ENCODE peak calls at places on chromosomes 13 and 19, in four cellular contexts. C is dorsolateral prefrontal cortex, G is right atrium auricular region, B is sigmoid colon. Y is an unnamed sample.

GRCh38 chr13:94917814-94918213 is 205.5 kb upstream of the SOX21 start:
- DNase-seq in C (no peak), G (no peak), B (no peak), Y (no peak)

GRCh38 chr13:35720690-35721554 is 244.4 kb upstream of the MAB21L1 start:
- DNase-seq in C (peak), G (no peak), B (peak), Y (no peak)

GRCh38 chr19:52691215-52691610 is 43.6 kb downstream of the ZNF611 start:
- DNase-seq in C (no peak), G (no peak), B (no peak), Y (no peak)

GRCh38 chr19:14735915-14736314 is 42.4 kb downstream of the ADGRE2 start:
- DNase-seq in C (no peak), G (no peak), B (no peak), Y (no peak)

GRCh38 chr13:58324130-58324529 is 692.6 kb downstream of the PCDH17 start:
- DNase-seq in C (no peak), G (no peak), B (no peak), Y (no peak)

GRCh38 chr13:63607153-63607552 is 2191.5 kb upstream of the PCDH20 start:
- DNase-seq in C (no peak), G (no peak), B (no peak), Y (no peak)

GRCh38 chr13:111005808-111006494 is 91.1 kb upstream of the ANKRD10 start:
- DNase-seq in C (no peak), G (no peak), B (peak), Y (peak)

GRCh38 chr13:73966331-73966730 is 167.9 kb downstream of the KLF12 start:
- DNase-seq in C (no peak), G (no peak), B (no peak), Y (no peak)

GRCh38 chr19:1907563-1908363 is 2.6 kb downstream of the ADAT3 start:
- DNase-seq in C (no peak), G (no peak), B (no peak), Y (no peak)

GRCh38 chr19:49761249-49761624 is 1.9 kb downstream of the TSKS start:
- DNase-seq in C (no peak), G (no peak), B (no peak), Y (no peak)

GRCh38 chr19:14478113-14478545 is 3.0 kb upstream of the PTGER1 start:
- DNase-seq in C (no peak), G (no peak), B (no peak), Y (no peak)

GRCh38 chr19:5587661-5588060 is 19.9 kb upstream of the TINCR start:
- DNase-seq in C (no peak), G (no peak), B (no peak), Y (peak)

GRCh38 chr13:95608640-95609280 is 35.7 kb downstream of the DZIP1 start:
- DNase-seq in C (no peak), G (no peak), B (no peak), Y (no peak)

GRCh38 chr13:46313441-46314257 is 73.4 kb downstream of the RUBCNL start:
- DNase-seq in C (no peak), G (no peak), B (no peak), Y (no peak)

GRCh38 chr19:5942991-5943390 is 28.9 kb downstream of the CAPS start:
- DNase-seq in C (no peak), G (no peak), B (no peak), Y (no peak)

GRCh38 chr19:44694184-44694579 is 4.8 kb upstream of the CEACAM16 start:
- DNase-seq in C (no peak), G (no peak), B (no peak), Y (no peak)

GRCh38 chr19:19866599-19867248 is 1.0 kb downstream of the ZNF253 start:
- DNase-seq in C (no peak), G (no peak), B (no peak), Y (peak)

GRCh38 chr19:56403261-56403660 is 871 bp upstream of the ZNF583 start:
- DNase-seq in C (no peak), G (no peak), B (no peak), Y (no peak)

GRCh38 chr13:27599845-27600553 is 20.3 kb downstream of the LNX2 start:
- DNase-seq in C (no peak), G (no peak), B (no peak), Y (no peak)

GRCh38 chr13:46964789-46965527 is 68.1 kb upstream of the HTR2A start:
- DNase-seq in C (no peak), G (no peak), B (no peak), Y (no peak)

GRCh38 chr13:79722885-79723445 is 242.0 kb downstream of the NDFIP2 start:
- DNase-seq in C (peak), G (no peak), B (peak), Y (no peak)

GRCh38 chr13:34435338-34435737 is 506.7 kb upstream of the NBEA start:
- DNase-seq in C (no peak), G (no peak), B (no peak), Y (no peak)

GRCh38 chr13:89950225-89950624 is 1397.3 kb upstream of the MIR17HG start:
- DNase-seq in C (no peak), G (no peak), B (no peak), Y (no peak)

GRCh38 chr13:20371825-20372224 is 139.7 kb upstream of the GJB6 start:
- DNase-seq in C (no peak), G (no peak), B (no peak), Y (no peak)

GRCh38 chr19:17306285-17306714 is 628 bp downstream of the MRPL34 start:
- DNase-seq in C (no peak), G (no peak), B (no peak), Y (no peak)

GRCh38 chr19:56821675-56822074 is 18.9 kb downstream of the PEG3 start:
- DNase-seq in C (no peak), G (no peak), B (no peak), Y (no peak)

GRCh38 chr19:31506102-31506501 is 156.9 kb upstream of the TSHZ3 start:
- DNase-seq in C (no peak), G (peak), B (no peak), Y (no peak)

GRCh38 chr19:41248895-41249294 is 15.3 kb upstream of the HNRNPUL1 start:
- DNase-seq in C (no peak), G (no peak), B (no peak), Y (no peak)
- TF ChIP-seq CTCF in C (no peak), G (no peak), B (no peak), Y (no peak)

GRCh38 chr19:41226053-41226873 is 7.2 kb downstream of the AXL start:
- DNase-seq in C (no peak), G (peak), B (peak), Y (no peak)
- H3K27ac ChIP-seq in C (peak), G (peak), B (peak), Y (no peak)

DNA sequence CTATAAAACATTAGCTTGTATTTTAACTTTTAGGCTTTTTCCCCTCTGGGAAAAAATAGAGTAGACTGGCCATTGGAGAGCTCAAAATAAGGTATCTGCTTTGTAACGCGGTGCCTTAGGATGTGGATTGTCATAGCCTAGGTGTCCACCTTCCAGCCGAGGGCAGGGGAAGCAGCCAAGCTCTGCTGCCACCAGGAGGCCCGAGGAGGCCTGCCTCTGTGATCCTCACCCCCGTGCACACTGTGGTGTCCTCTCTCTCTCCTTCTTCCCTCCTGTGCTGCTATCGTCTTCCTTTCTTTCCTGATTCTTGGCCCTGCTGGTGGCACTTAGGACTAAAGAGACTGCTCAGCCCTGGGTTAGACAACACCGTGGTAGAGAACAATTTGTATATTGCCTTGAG is 11.3 kb downstream of the HNRNPM start:
- DNase-seq in C (no peak), G (no peak), B (peak), Y (no peak)
- TF ChIP-seq CTCF in C (no peak), G (no peak), B (no peak), Y (no peak)

GRCh38 chr19:54216869-54217268 is 5.9 kb downstream of the LILRB3 start:
- DNase-seq in C (no peak), G (no peak), B (no peak), Y (no peak)
- H3K27ac ChIP-seq in C (no peak), G (no peak), B (no peak), Y (peak)

GRCh38 chr13:24212254-24212653 is 51.7 kb downstream of the SPATA13 start:
- DNase-seq in C (no peak), G (no peak), B (no peak), Y (no peak)

GRCh38 chr13:24208314-24208713 is 47.8 kb downstream of the SPATA13 start:
- DNase-seq in C (no peak), G (no peak), B (no peak), Y (no peak)

GRCh38 chr13:24203726-24204295 is 43.3 kb downstream of the SPATA13 start:
- DNase-seq in C (no peak), G (no peak), B (no peak), Y (no peak)

GRCh38 chr13:24209138-24209537 is 48.6 kb downstream of the SPATA13 start:
- DNase-seq in C (no peak), G (no peak), B (no peak), Y (no peak)

GRCh38 chr13:24207841-24208240 is 47.3 kb downstream of the SPATA13 start:
- DNase-seq in C (no peak), G (no peak), B (no peak), Y (no peak)
- TF ChIP-seq CTCF in C (no peak), G (no peak), B (no peak), Y (no peak)

DNA sequence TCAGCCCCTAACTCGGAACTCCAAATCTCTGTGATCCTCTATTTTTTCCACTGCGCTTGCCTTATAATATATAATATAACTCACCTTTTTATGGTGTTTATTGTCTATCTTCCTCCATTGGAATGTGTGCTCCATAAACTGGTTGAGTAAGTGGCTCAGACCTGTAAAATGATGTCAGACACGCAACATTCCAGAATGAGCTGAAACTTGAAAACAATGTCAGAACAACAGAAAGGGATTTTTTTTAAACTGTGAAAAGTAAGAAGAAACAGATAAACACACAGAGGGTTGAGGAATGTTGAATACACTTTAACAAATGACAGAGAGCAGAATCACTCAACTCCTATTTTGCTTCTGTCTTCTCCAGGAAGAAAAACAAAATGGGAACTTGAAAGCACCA is 19.1 kb upstream of the FAM216B start:
- DNase-seq in C (no peak), G (no peak), B (no peak), Y (no peak)
- H3K27ac ChIP-seq in C (no peak), G (no peak), B (no peak), Y (no peak)

GRCh38 chr19:46621191-46622117 is 3.4 kb downstream of the PTGIR start:
- DNase-seq in C (no peak), G (no peak), B (no peak), Y (no peak)
- TF ChIP-seq CTCF in C (no peak), G (no peak), B (no peak), Y (no peak)

DNA sequence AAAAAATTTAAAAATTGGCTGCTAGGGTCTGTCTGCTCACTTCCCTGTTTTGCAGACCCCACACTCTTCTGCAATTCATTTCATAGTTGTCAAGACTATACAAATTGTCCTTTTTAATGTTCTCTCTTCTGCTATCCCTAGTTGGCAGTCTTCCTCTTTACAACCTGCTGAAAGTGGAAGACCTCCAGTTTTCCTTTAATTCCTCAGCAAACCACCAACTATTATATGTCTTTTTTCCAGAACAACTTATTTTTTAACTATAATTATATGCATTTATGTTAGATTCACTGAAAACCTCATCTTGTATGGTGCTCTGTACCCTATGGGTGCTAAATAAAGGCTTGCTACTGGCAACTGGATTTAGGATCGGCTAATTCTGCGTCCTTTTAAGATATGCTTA is 1.1 kb upstream of the PHF11 start:
- DNase-seq in C (no peak), G (no peak), B (no peak), Y (no peak)
- H3K27ac ChIP-seq in C (peak), G (peak), B (peak), Y (peak)

Y was measured in spleen.